ENCODE peak calls at places on chromosome 13, in ten cellular contexts. One of them, this sample, is unnamed.

GRCh38 chr13:67277581-67277980 is 47.4 kb upstream of the PCDH9 start:
- DNase-seq in HS-5: no peak
- DNase-seq in H54: no peak
- DNase-seq in neural crest cell: no peak
- DNase-seq in EH: no peak
- DNase-seq in foreskin fibroblast: no peak
- DNase-seq in GM04504: no peak
- DNase-seq in tibial artery: no peak
- DNase-seq in MM.1S: no peak
- DNase-seq in hepatocyte: no peak
- DNase-seq in this sample: no peak

GRCh38 chr13:110575322-110576069 is 14.0 kb upstream of the RAB20 start:
- DNase-seq in HS-5: no peak
- DNase-seq in H54: peak
- DNase-seq in neural crest cell: no peak
- DNase-seq in EH: peak
- DNase-seq in foreskin fibroblast: peak
- DNase-seq in GM04504: no peak
- DNase-seq in tibial artery: no peak
- DNase-seq in MM.1S: no peak
- DNase-seq in hepatocyte: no peak
- DNase-seq in this sample: peak

GRCh38 chr13:67150608-67151007 is 79.5 kb downstream of the PCDH9 start:
- DNase-seq in HS-5: no peak
- DNase-seq in H54: no peak
- DNase-seq in neural crest cell: no peak
- DNase-seq in EH: no peak
- DNase-seq in foreskin fibroblast: no peak
- DNase-seq in GM04504: no peak
- DNase-seq in tibial artery: no peak
- DNase-seq in MM.1S: no peak
- DNase-seq in hepatocyte: no peak
- DNase-seq in this sample: no peak

GRCh38 chr13:98606296-98606695 is 29.4 kb upstream of the STK24 start:
- DNase-seq in HS-5: no peak
- DNase-seq in H54: no peak
- DNase-seq in neural crest cell: no peak
- DNase-seq in EH: peak
- DNase-seq in foreskin fibroblast: no peak
- DNase-seq in GM04504: no peak
- DNase-seq in tibial artery: no peak
- DNase-seq in MM.1S: no peak
- DNase-seq in hepatocyte: no peak
- DNase-seq in this sample: no peak

GRCh38 chr13:110799246-110800236 is 86.0 kb downstream of the ING1 start:
- DNase-seq in HS-5: peak
- DNase-seq in H54: no peak
- DNase-seq in neural crest cell: no peak
- DNase-seq in EH: peak
- DNase-seq in foreskin fibroblast: peak
- DNase-seq in GM04504: peak
- DNase-seq in tibial artery: peak
- DNase-seq in MM.1S: no peak
- DNase-seq in hepatocyte: peak
- DNase-seq in this sample: peak

GRCh38 chr13:73058432-73058740 is 419 bp upstream of the KLF5 start:
- DNase-seq in HS-5: no peak
- DNase-seq in H54: no peak
- DNase-seq in neural crest cell: no peak
- DNase-seq in EH: no peak
- DNase-seq in foreskin fibroblast: no peak
- DNase-seq in GM04504: no peak
- DNase-seq in tibial artery: no peak
- DNase-seq in MM.1S: peak
- DNase-seq in hepatocyte: no peak
- DNase-seq in this sample: no peak

GRCh38 chr13:102770435-102770834 is 3.2 kb downstream of the TEX30 start:
- DNase-seq in HS-5: no peak
- DNase-seq in H54: no peak
- DNase-seq in neural crest cell: no peak
- DNase-seq in EH: peak
- DNase-seq in foreskin fibroblast: peak
- DNase-seq in GM04504: no peak
- DNase-seq in tibial artery: no peak
- DNase-seq in MM.1S: no peak
- DNase-seq in hepatocyte: peak
- DNase-seq in this sample: no peak

GRCh38 chr13:32309312-32309711 is 5.9 kb downstream of the ZAR1L start:
- DNase-seq in HS-5: no peak
- DNase-seq in H54: no peak
- DNase-seq in neural crest cell: no peak
- DNase-seq in EH: no peak
- DNase-seq in foreskin fibroblast: no peak
- DNase-seq in GM04504: no peak
- DNase-seq in tibial artery: no peak
- DNase-seq in MM.1S: no peak
- DNase-seq in hepatocyte: no peak
- DNase-seq in this sample: no peak

GRCh38 chr13:30735025-30735967 is at the start of gene ALOX5AP:
- DNase-seq in HS-5: no peak
- DNase-seq in H54: no peak
- DNase-seq in neural crest cell: no peak
- DNase-seq in EH: no peak
- DNase-seq in foreskin fibroblast: no peak
- DNase-seq in GM04504: no peak
- DNase-seq in tibial artery: no peak
- DNase-seq in MM.1S: peak
- DNase-seq in hepatocyte: no peak
- DNase-seq in this sample: no peak

GRCh38 chr13:71577127-71577526 is 289.9 kb downstream of the DACH1 start:
- DNase-seq in HS-5: peak
- DNase-seq in H54: no peak
- DNase-seq in neural crest cell: no peak
- DNase-seq in EH: no peak
- DNase-seq in foreskin fibroblast: no peak
- DNase-seq in GM04504: no peak
- DNase-seq in tibial artery: no peak
- DNase-seq in MM.1S: no peak
- DNase-seq in hepatocyte: no peak
- DNase-seq in this sample: no peak

GRCh38 chr13:41389580-41389979 is 67.8 kb upstream of the RGCC start:
- DNase-seq in HS-5: no peak
- DNase-seq in H54: no peak
- DNase-seq in neural crest cell: no peak
- DNase-seq in EH: no peak
- DNase-seq in foreskin fibroblast: no peak
- DNase-seq in GM04504: no peak
- DNase-seq in tibial artery: no peak
- DNase-seq in MM.1S: no peak
- DNase-seq in hepatocyte: no peak
- DNase-seq in this sample: no peak

GRCh38 chr13:113820813-113821651 is 42.8 kb downstream of the GAS6 start:
- DNase-seq in HS-5: peak
- DNase-seq in H54: peak
- DNase-seq in neural crest cell: no peak
- DNase-seq in EH: peak
- DNase-seq in foreskin fibroblast: peak
- DNase-seq in GM04504: peak
- DNase-seq in tibial artery: peak
- DNase-seq in MM.1S: no peak
- DNase-seq in hepatocyte: peak
- DNase-seq in this sample: peak

GRCh38 chr13:23021921-23022320 is 158.9 kb upstream of the SGCG start:
- DNase-seq in HS-5: no peak
- DNase-seq in H54: no peak
- DNase-seq in neural crest cell: no peak
- DNase-seq in EH: no peak
- DNase-seq in foreskin fibroblast: no peak
- DNase-seq in GM04504: no peak
- DNase-seq in tibial artery: no peak
- DNase-seq in MM.1S: no peak
- DNase-seq in hepatocyte: no peak
- DNase-seq in this sample: no peak

GRCh38 chr13:47426126-47426849 is 529.4 kb upstream of the HTR2A start:
- DNase-seq in HS-5: peak
- DNase-seq in H54: no peak
- DNase-seq in neural crest cell: no peak
- DNase-seq in EH: peak
- DNase-seq in foreskin fibroblast: peak
- DNase-seq in GM04504: peak
- DNase-seq in tibial artery: peak
- DNase-seq in MM.1S: no peak
- DNase-seq in hepatocyte: no peak
- DNase-seq in this sample: no peak

GRCh38 chr13:73835138-73835721 is 299.0 kb downstream of the KLF12 start:
- DNase-seq in HS-5: peak
- DNase-seq in H54: peak
- DNase-seq in neural crest cell: no peak
- DNase-seq in EH: peak
- DNase-seq in foreskin fibroblast: peak
- DNase-seq in GM04504: peak
- DNase-seq in tibial artery: no peak
- DNase-seq in MM.1S: peak
- DNase-seq in hepatocyte: peak
- DNase-seq in this sample: no peak

GRCh38 chr13:100495455-100495854 is 93.1 kb downstream of the GGACT start:
- DNase-seq in HS-5: no peak
- DNase-seq in H54: no peak
- DNase-seq in neural crest cell: no peak
- DNase-seq in EH: no peak
- DNase-seq in foreskin fibroblast: no peak
- DNase-seq in GM04504: no peak
- DNase-seq in tibial artery: no peak
- DNase-seq in MM.1S: no peak
- DNase-seq in hepatocyte: no peak
- DNase-seq in this sample: no peak

GRCh38 chr13:35256459-35257148 is 219.9 kb downstream of the MAB21L1 start:
- DNase-seq in HS-5: no peak
- DNase-seq in H54: no peak
- DNase-seq in neural crest cell: no peak
- DNase-seq in EH: no peak
- DNase-seq in foreskin fibroblast: no peak
- DNase-seq in GM04504: no peak
- DNase-seq in tibial artery: no peak
- DNase-seq in MM.1S: no peak
- DNase-seq in hepatocyte: no peak
- DNase-seq in this sample: no peak

GRCh38 chr13:53198017-53198416 is 169.4 kb downstream of the OLFM4 start:
- DNase-seq in HS-5: no peak
- DNase-seq in H54: no peak
- DNase-seq in neural crest cell: no peak
- DNase-seq in EH: no peak
- DNase-seq in foreskin fibroblast: no peak
- DNase-seq in GM04504: no peak
- DNase-seq in tibial artery: no peak
- DNase-seq in MM.1S: no peak
- DNase-seq in hepatocyte: no peak
- DNase-seq in this sample: no peak

GRCh38 chr13:48580185-48580803 is 47.4 kb upstream of the RCBTB2 start:
- DNase-seq in HS-5: no peak
- DNase-seq in H54: no peak
- DNase-seq in neural crest cell: peak
- DNase-seq in EH: peak
- DNase-seq in foreskin fibroblast: peak
- DNase-seq in GM04504: peak
- DNase-seq in tibial artery: peak
- DNase-seq in MM.1S: peak
- DNase-seq in hepatocyte: peak
- DNase-seq in this sample: peak

GRCh38 chr13:79802389-79803140 is 321.6 kb downstream of the NDFIP2 start:
- DNase-seq in HS-5: no peak
- DNase-seq in H54: no peak
- DNase-seq in neural crest cell: no peak
- DNase-seq in EH: no peak
- DNase-seq in foreskin fibroblast: peak
- DNase-seq in GM04504: no peak
- DNase-seq in tibial artery: no peak
- DNase-seq in MM.1S: no peak
- DNase-seq in hepatocyte: no peak
- DNase-seq in this sample: no peak

GRCh38 chr13:98909016-98909415 is 68.8 kb downstream of the DOCK9 start:
- DNase-seq in HS-5: no peak
- DNase-seq in H54: no peak
- DNase-seq in neural crest cell: no peak
- DNase-seq in EH: no peak
- DNase-seq in foreskin fibroblast: peak
- DNase-seq in GM04504: no peak
- DNase-seq in tibial artery: no peak
- DNase-seq in MM.1S: no peak
- DNase-seq in hepatocyte: no peak
- DNase-seq in this sample: no peak

GRCh38 chr13:68304287-68304893 is 1074.3 kb upstream of the PCDH9 start:
- DNase-seq in HS-5: peak
- DNase-seq in H54: peak
- DNase-seq in neural crest cell: no peak
- DNase-seq in EH: no peak
- DNase-seq in foreskin fibroblast: no peak
- DNase-seq in GM04504: no peak
- DNase-seq in tibial artery: no peak
- DNase-seq in MM.1S: peak
- DNase-seq in hepatocyte: peak
- DNase-seq in this sample: no peak

GRCh38 chr13:35978607-35979316 is 152.4 kb downstream of the DCLK1 start:
- DNase-seq in HS-5: peak
- DNase-seq in H54: no peak
- DNase-seq in neural crest cell: peak
- DNase-seq in EH: peak
- DNase-seq in foreskin fibroblast: peak
- DNase-seq in GM04504: peak
- DNase-seq in tibial artery: peak
- DNase-seq in MM.1S: peak
- DNase-seq in hepatocyte: peak
- DNase-seq in this sample: no peak

GRCh38 chr13:23848639-23849282 is 40.4 kb downstream of the MIPEP start:
- DNase-seq in HS-5: no peak
- DNase-seq in H54: no peak
- DNase-seq in neural crest cell: no peak
- DNase-seq in EH: no peak
- DNase-seq in foreskin fibroblast: no peak
- DNase-seq in GM04504: no peak
- DNase-seq in tibial artery: no peak
- DNase-seq in MM.1S: no peak
- DNase-seq in hepatocyte: no peak
- DNase-seq in this sample: no peak

GRCh38 chr13:64985075-64985474 is 2245.1 kb downstream of the PCDH9 start:
- DNase-seq in HS-5: no peak
- DNase-seq in H54: no peak
- DNase-seq in neural crest cell: no peak
- DNase-seq in EH: no peak
- DNase-seq in foreskin fibroblast: no peak
- DNase-seq in GM04504: no peak
- DNase-seq in tibial artery: no peak
- DNase-seq in MM.1S: no peak
- DNase-seq in hepatocyte: no peak
- DNase-seq in this sample: no peak

GRCh38 chr13:34430294-34430693 is 511.8 kb upstream of the NBEA start:
- DNase-seq in HS-5: no peak
- DNase-seq in H54: no peak
- DNase-seq in neural crest cell: no peak
- DNase-seq in EH: peak
- DNase-seq in foreskin fibroblast: peak
- DNase-seq in GM04504: peak
- DNase-seq in tibial artery: no peak
- DNase-seq in MM.1S: no peak
- DNase-seq in hepatocyte: no peak
- DNase-seq in this sample: no peak

GRCh38 chr13:94710881-94711560 is 1.3 kb downstream of the SOX21 start:
- DNase-seq in HS-5: no peak
- DNase-seq in H54: no peak
- DNase-seq in neural crest cell: no peak
- DNase-seq in EH: no peak
- DNase-seq in foreskin fibroblast: peak
- DNase-seq in GM04504: no peak
- DNase-seq in tibial artery: no peak
- DNase-seq in MM.1S: peak
- DNase-seq in hepatocyte: peak
- DNase-seq in this sample: no peak

GRCh38 chr13:110916671-110917142 is 1.8 kb upstream of the ANKRD10 start:
- DNase-seq in HS-5: peak
- DNase-seq in H54: no peak
- DNase-seq in neural crest cell: no peak
- DNase-seq in EH: peak
- DNase-seq in foreskin fibroblast: peak
- DNase-seq in GM04504: peak
- DNase-seq in tibial artery: no peak
- DNase-seq in MM.1S: no peak
- DNase-seq in hepatocyte: peak
- DNase-seq in this sample: no peak